ENCODE peak calls at places on chromosomes 1 and 21, in five cellular contexts. One of them, this sample, is unnamed.

GRCh38 chr1:8813991-8814390 is 3.4 kb downstream of the RERE start:
- DNase-seq in Peyer's patch: no peak
- DNase-seq in fibroblast of lung: no peak
- DNase-seq in BE2C: no peak
- DNase-seq in nephron progenitor cell: no peak
- DNase-seq in this sample: no peak

GRCh38 chr1:173870252-173871075 is 2.3 kb downstream of the ZBTB37 start:
- DNase-seq in fibroblast of lung: no peak
- DNase-seq in BE2C: peak
- DNase-seq in Peyer's patch: peak
- DNase-seq in nephron progenitor cell: no peak
- DNase-seq in this sample: no peak

GRCh38 chr1:9010781-9011323 is 15.4 kb downstream of the SLC2A7 start:
- DNase-seq in fibroblast of lung: no peak
- DNase-seq in BE2C: no peak
- DNase-seq in nephron progenitor cell: no peak
- DNase-seq in Peyer's patch: no peak
- DNase-seq in this sample: no peak

GRCh38 chr1:160050619-160051018 is 18.8 kb upstream of the PIGM start:
- DNase-seq in BE2C: no peak
- DNase-seq in fibroblast of lung: no peak
- DNase-seq in Peyer's patch: no peak
- DNase-seq in nephron progenitor cell: no peak
- DNase-seq in this sample: no peak

GRCh38 chr1:8671313-8671917 is 146.0 kb downstream of the RERE start:
- DNase-seq in Peyer's patch: no peak
- DNase-seq in fibroblast of lung: peak
- DNase-seq in BE2C: peak
- DNase-seq in nephron progenitor cell: peak
- DNase-seq in this sample: no peak

GRCh38 chr1:116586741-116587143 is 15.9 kb upstream of the CD58 start:
- DNase-seq in nephron progenitor cell: no peak
- DNase-seq in fibroblast of lung: no peak
- DNase-seq in Peyer's patch: no peak
- DNase-seq in BE2C: no peak
- DNase-seq in this sample: no peak

GRCh38 chr21:37445228-37445627 is 78.7 kb downstream of the DYRK1A start:
- DNase-seq in Peyer's patch: no peak
- DNase-seq in fibroblast of lung: peak
- DNase-seq in nephron progenitor cell: no peak
- DNase-seq in BE2C: no peak
- DNase-seq in this sample: no peak

GRCh38 chr21:36980280-36981048 is 14.0 kb upstream of the HLCS start:
- DNase-seq in BE2C: peak
- DNase-seq in nephron progenitor cell: peak
- DNase-seq in Peyer's patch: peak
- DNase-seq in fibroblast of lung: no peak
- DNase-seq in this sample: no peak

GRCh38 chr1:30690115-30690645 is 33.2 kb downstream of the MATN1 start:
- DNase-seq in Peyer's patch: peak
- DNase-seq in nephron progenitor cell: no peak
- DNase-seq in fibroblast of lung: no peak
- DNase-seq in BE2C: no peak
- DNase-seq in this sample: no peak

GRCh38 chr1:108643492-108644333 is 17.2 kb downstream of the HENMT1 start:
- DNase-seq in BE2C: peak
- DNase-seq in nephron progenitor cell: no peak
- DNase-seq in fibroblast of lung: peak
- DNase-seq in Peyer's patch: no peak
- DNase-seq in this sample: no peak

GRCh38 chr21:20591294-20591693 is 406.9 kb upstream of the NCAM2 start:
- DNase-seq in nephron progenitor cell: no peak
- DNase-seq in Peyer's patch: no peak
- DNase-seq in fibroblast of lung: no peak
- DNase-seq in BE2C: no peak
- DNase-seq in this sample: no peak

GRCh38 chr1:48777219-48777895 is 666 bp upstream of the BEND5 start:
- DNase-seq in Peyer's patch: no peak
- DNase-seq in BE2C: peak
- DNase-seq in nephron progenitor cell: peak
- DNase-seq in fibroblast of lung: no peak
- DNase-seq in this sample: no peak

GRCh38 chr1:186275818-186276217 is 99.2 kb downstream of the TPR start:
- DNase-seq in BE2C: no peak
- DNase-seq in fibroblast of lung: no peak
- DNase-seq in Peyer's patch: no peak
- DNase-seq in nephron progenitor cell: no peak
- DNase-seq in this sample: no peak

GRCh38 chr1:38131024-38131585 is 84.5 kb upstream of the POU3F1 start:
- DNase-seq in nephron progenitor cell: no peak
- DNase-seq in fibroblast of lung: no peak
- DNase-seq in BE2C: no peak
- DNase-seq in Peyer's patch: no peak
- DNase-seq in this sample: no peak

GRCh38 chr1:206490643-206491421 is 16.5 kb upstream of the RASSF5 start:
- DNase-seq in fibroblast of lung: peak
- DNase-seq in Peyer's patch: no peak
- DNase-seq in BE2C: no peak
- DNase-seq in nephron progenitor cell: no peak
- DNase-seq in this sample: no peak

GRCh38 chr1:87362834-87363426 is 34.2 kb downstream of the LMO4 start:
- DNase-seq in fibroblast of lung: no peak
- DNase-seq in BE2C: no peak
- DNase-seq in Peyer's patch: no peak
- DNase-seq in nephron progenitor cell: no peak
- DNase-seq in this sample: no peak

GRCh38 chr1:240091614-240092300 is at the start of gene FMN2:
- DNase-seq in Peyer's patch: no peak
- DNase-seq in fibroblast of lung: no peak
- DNase-seq in nephron progenitor cell: peak
- DNase-seq in BE2C: peak
- DNase-seq in this sample: peak

GRCh38 chr1:233440952-233441401 is 113.5 kb downstream of the MAP3K21 start:
- DNase-seq in Peyer's patch: no peak
- DNase-seq in fibroblast of lung: peak
- DNase-seq in BE2C: peak
- DNase-seq in nephron progenitor cell: peak
- DNase-seq in this sample: no peak

GRCh38 chr1:92929461-92929860 is 31.8 kb downstream of the DIPK1A start:
- DNase-seq in fibroblast of lung: no peak
- DNase-seq in nephron progenitor cell: no peak
- DNase-seq in Peyer's patch: no peak
- DNase-seq in BE2C: no peak
- DNase-seq in this sample: no peak

GRCh38 chr1:22408180-22408579 is 43.5 kb upstream of the ZBTB40 start:
- DNase-seq in nephron progenitor cell: no peak
- DNase-seq in Peyer's patch: no peak
- DNase-seq in BE2C: peak
- DNase-seq in fibroblast of lung: no peak
- DNase-seq in this sample: no peak

GRCh38 chr1:197923013-197923412 is 5.8 kb downstream of the LHX9 start:
- DNase-seq in nephron progenitor cell: no peak
- DNase-seq in BE2C: no peak
- DNase-seq in Peyer's patch: no peak
- DNase-seq in fibroblast of lung: no peak
- DNase-seq in this sample: no peak

GRCh38 chr1:151908228-151908691 is 1.1 kb downstream of the THEM4 start:
- DNase-seq in nephron progenitor cell: peak
- DNase-seq in Peyer's patch: no peak
- DNase-seq in fibroblast of lung: no peak
- DNase-seq in BE2C: no peak
- DNase-seq in this sample: no peak

GRCh38 chr1:240465531-240465940 is 146.4 kb downstream of the GREM2 start:
- DNase-seq in nephron progenitor cell: peak
- DNase-seq in Peyer's patch: no peak
- DNase-seq in fibroblast of lung: peak
- DNase-seq in BE2C: peak
- DNase-seq in this sample: no peak

GRCh38 chr1:39720094-39720999 is 18.3 kb upstream of the PPIE start:
- DNase-seq in BE2C: no peak
- DNase-seq in nephron progenitor cell: no peak
- DNase-seq in fibroblast of lung: peak
- DNase-seq in Peyer's patch: no peak
- DNase-seq in this sample: no peak

GRCh38 chr21:43911015-43911934 is 46.3 kb downstream of the AGPAT3 start:
- DNase-seq in Peyer's patch: peak
- DNase-seq in nephron progenitor cell: no peak
- DNase-seq in BE2C: no peak
- DNase-seq in fibroblast of lung: peak
- DNase-seq in this sample: no peak
- TF ChIP-seq CTCF in Peyer's patch: no peak
- TF ChIP-seq CTCF in nephron progenitor cell: no peak
- TF ChIP-seq CTCF in BE2C: no peak
- TF ChIP-seq CTCF in fibroblast of lung: no peak
- TF ChIP-seq CTCF in this sample: no peak

GRCh38 chr21:25872271-25872670 is 137.5 kb downstream of the GABPA start:
- DNase-seq in fibroblast of lung: no peak
- DNase-seq in BE2C: no peak
- DNase-seq in Peyer's patch: no peak
- DNase-seq in nephron progenitor cell: no peak
- DNase-seq in this sample: no peak
- TF ChIP-seq CTCF in fibroblast of lung: no peak
- TF ChIP-seq CTCF in BE2C: peak
- TF ChIP-seq CTCF in Peyer's patch: no peak
- TF ChIP-seq CTCF in nephron progenitor cell: no peak
- TF ChIP-seq CTCF in this sample: no peak

GRCh38 chr1:55507578-55507931 is 292.4 kb upstream of the USP24 start:
- DNase-seq in fibroblast of lung: no peak
- DNase-seq in nephron progenitor cell: no peak
- DNase-seq in Peyer's patch: no peak
- DNase-seq in BE2C: no peak
- DNase-seq in this sample: no peak

GRCh38 chr1:55504306-55504706 is 289.1 kb upstream of the USP24 start:
- DNase-seq in nephron progenitor cell: no peak
- DNase-seq in BE2C: no peak
- DNase-seq in fibroblast of lung: peak
- DNase-seq in Peyer's patch: no peak
- DNase-seq in this sample: no peak

GRCh38 chr1:55506686-55507577 is 291.8 kb upstream of the USP24 start:
- DNase-seq in Peyer's patch: no peak
- DNase-seq in BE2C: no peak
- DNase-seq in fibroblast of lung: peak
- DNase-seq in nephron progenitor cell: no peak
- DNase-seq in this sample: peak

GRCh38 chr1:55503663-55504305 is 288.6 kb upstream of the USP24 start:
- DNase-seq in BE2C: no peak
- DNase-seq in Peyer's patch: no peak
- DNase-seq in nephron progenitor cell: no peak
- DNase-seq in fibroblast of lung: peak
- DNase-seq in this sample: no peak

DNA sequence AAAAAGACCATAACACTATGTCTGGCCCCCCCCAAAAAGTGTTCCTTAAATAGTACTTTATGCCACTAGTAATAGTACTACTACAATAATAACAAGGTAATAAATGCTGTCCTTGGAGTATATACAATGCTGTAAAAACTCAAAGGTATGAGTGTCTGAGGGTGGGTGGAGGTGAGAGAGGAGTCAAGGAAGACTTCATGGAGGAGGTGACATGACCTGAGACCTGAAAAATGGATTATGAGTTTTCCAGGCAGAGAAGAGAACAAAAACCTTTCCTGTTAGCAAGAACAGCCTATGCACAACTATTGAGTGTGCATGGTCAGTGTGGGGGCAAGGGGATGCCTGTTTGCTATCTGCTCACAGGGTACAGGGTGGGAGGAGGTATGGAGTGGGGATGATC is 290.2 kb upstream of the USP24 start:
- DNase-seq in BE2C: no peak
- DNase-seq in nephron progenitor cell: no peak
- DNase-seq in Peyer's patch: no peak
- DNase-seq in fibroblast of lung: no peak
- DNase-seq in this sample: no peak
- TF ChIP-seq CTCF in BE2C: no peak
- TF ChIP-seq CTCF in nephron progenitor cell: no peak
- TF ChIP-seq CTCF in Peyer's patch: no peak
- TF ChIP-seq CTCF in fibroblast of lung: no peak
- TF ChIP-seq CTCF in this sample: no peak

DNA sequence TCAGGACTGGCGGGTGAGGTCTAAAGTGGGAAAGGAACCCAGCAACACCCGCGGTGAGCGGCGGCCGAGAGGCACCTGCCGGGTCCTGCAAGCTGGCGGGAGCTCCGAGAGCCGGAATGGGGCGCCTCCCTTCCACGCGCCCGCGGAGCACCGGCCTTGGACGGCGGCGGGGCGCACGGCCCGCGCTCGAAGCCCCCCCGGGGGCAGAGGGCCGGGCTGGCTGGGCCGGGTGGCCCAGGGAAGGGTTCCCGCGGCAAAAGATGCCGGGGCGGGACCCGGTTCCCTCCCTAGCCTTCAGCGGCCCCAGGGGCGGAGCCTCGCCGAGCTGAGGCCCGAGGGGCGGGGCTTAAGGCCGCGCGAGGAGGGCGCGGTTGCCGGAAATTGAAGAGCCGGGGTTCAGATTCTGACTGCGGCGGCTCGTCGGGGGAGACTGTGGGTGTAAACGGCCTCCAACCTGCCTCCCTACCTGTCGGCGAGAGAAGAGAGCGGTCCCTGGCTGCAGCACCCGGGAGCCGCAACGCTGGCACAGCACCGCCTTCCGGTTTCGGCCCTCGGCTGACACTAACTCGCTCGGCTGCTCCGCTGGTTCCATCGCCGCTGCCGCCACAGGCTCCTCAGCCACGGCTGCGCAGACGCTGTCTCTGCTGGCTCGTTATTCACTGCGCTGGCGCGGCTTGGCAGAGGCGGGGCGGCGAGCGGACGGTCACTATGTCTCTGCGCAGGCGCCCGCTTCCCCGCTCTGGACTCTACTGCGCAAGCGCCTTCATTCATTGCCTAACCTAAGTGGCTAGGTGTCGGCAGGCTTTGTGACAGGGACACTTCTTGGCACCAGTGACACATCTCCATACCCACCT is at the start of gene RABIF:
- DNase-seq in Peyer's patch: peak
- DNase-seq in fibroblast of lung: peak
- DNase-seq in BE2C: peak
- DNase-seq in nephron progenitor cell: peak
- DNase-seq in this sample: peak
- TF ChIP-seq CTCF in Peyer's patch: peak
- TF ChIP-seq CTCF in fibroblast of lung: no peak
- TF ChIP-seq CTCF in BE2C: peak
- TF ChIP-seq CTCF in nephron progenitor cell: no peak
- TF ChIP-seq CTCF in this sample: peak